ENCODE peak calls at places on chromosome 12, in five cellular contexts. J is H1, O is NT2/D1, F is GM12878, U is HepG2. T is an unnamed sample.

GRCh38 chr12:39103552-39104165 is 198.3 kb upstream of the CPNE8 start:
- DNase-seq in J (no peak), F (peak; percentile 15), O (peak; percentile 64), U (peak; percentile 59), T (peak; percentile 72)

GRCh38 chr12:51906452-51907082 is 737 bp upstream of the ACVRL1 start:
- DNase-seq in J (no peak), O (no peak), F (no peak), U (no peak), T (no peak)

GRCh38 chr12:46357438-46358324 is 14.9 kb downstream of the SLC38A2 start:
- DNase-seq in U (peak; percentile 75), J (no peak), O (no peak), F (no peak), T (no peak)

GRCh38 chr12:52041695-52042123 is 9.5 kb upstream of the NR4A1 start:
- DNase-seq in J (no peak), U (no peak), F (no peak), O (no peak), T (no peak)

GRCh38 chr12:20264608-20265114 is 103.7 kb upstream of the PDE3A start:
- DNase-seq in O (peak; percentile 99), F (no peak), J (peak; percentile 55), U (no peak), T (no peak)

GRCh38 chr12:57214398-57214781 is 2.2 kb upstream of the NXPH4 start:
- DNase-seq in F (no peak), O (peak; percentile 65), U (peak; percentile 51), J (peak; percentile 86), T (peak; percentile 82)

GRCh38 chr12:57628280-57629191 is 4.5 kb downstream of the B4GALNT1 start:
- DNase-seq in U (no peak), F (no peak), O (no peak), J (peak; percentile 48), T (no peak)

GRCh38 chr12:91219511-91219910 is 36.9 kb upstream of the DCN start:
- DNase-seq in O (no peak), F (no peak), U (no peak), J (no peak), T (no peak)

GRCh38 chr12:75865315-75865714 is 166.3 kb downstream of the PHLDA1 start:
- DNase-seq in J (no peak), O (no peak), F (no peak), U (no peak), T (no peak)

GRCh38 chr12:1138691-1139090 is 147.7 kb downstream of the ERC1 start:
- DNase-seq in O (no peak), J (no peak), U (no peak), F (no peak), T (no peak)

GRCh38 chr12:41441180-41441579 is 253.1 kb downstream of the PDZRN4 start:
- DNase-seq in O (no peak), J (no peak), F (no peak), U (no peak), T (no peak)

GRCh38 chr12:101939856-101940265 is 62.5 kb downstream of the DRAM1 start:
- DNase-seq in U (peak; percentile 60), J (peak; percentile 55), F (no peak), O (peak; percentile 68), T (peak; percentile 67)

GRCh38 chr12:6928703-6929407 is 1.1 kb downstream of the ATN1 start:
- DNase-seq in J (no peak), F (no peak), U (no peak), O (no peak), T (no peak)

GRCh38 chr12:53999596-54000104 is 311 bp upstream of the HOXC9 start:
- DNase-seq in O (no peak), J (no peak), F (no peak), U (peak; percentile 30), T (no peak)

GRCh38 chr12:49054524-49054923 is 6.1 kb downstream of the KMT2D start:
- DNase-seq in U (no peak), O (no peak), F (no peak), J (no peak), T (no peak)
- TF ChIP-seq SUZ12 in U (no peak), O (no peak), F (no peak), J (no peak), T (no peak)

GRCh38 chr12:26740348-26740747 is 92.6 kb downstream of the ITPR2 start:
- DNase-seq in U (no peak), O (no peak), F (no peak), J (no peak), T (no peak)

GRCh38 chr12:26735249-26735639 is 97.8 kb downstream of the ITPR2 start:
- DNase-seq in J (no peak), O (no peak), F (no peak), U (no peak), T (no peak)

GRCh38 chr12:26737487-26738030 is 95.4 kb downstream of the ITPR2 start:
- DNase-seq in J (no peak), F (no peak), U (no peak), O (no peak), T (no peak)

GRCh38 chr12:26734510-26735248 is 98.3 kb downstream of the ITPR2 start:
- DNase-seq in O (no peak), U (no peak), F (no peak), J (no peak), T (no peak)

DNA sequence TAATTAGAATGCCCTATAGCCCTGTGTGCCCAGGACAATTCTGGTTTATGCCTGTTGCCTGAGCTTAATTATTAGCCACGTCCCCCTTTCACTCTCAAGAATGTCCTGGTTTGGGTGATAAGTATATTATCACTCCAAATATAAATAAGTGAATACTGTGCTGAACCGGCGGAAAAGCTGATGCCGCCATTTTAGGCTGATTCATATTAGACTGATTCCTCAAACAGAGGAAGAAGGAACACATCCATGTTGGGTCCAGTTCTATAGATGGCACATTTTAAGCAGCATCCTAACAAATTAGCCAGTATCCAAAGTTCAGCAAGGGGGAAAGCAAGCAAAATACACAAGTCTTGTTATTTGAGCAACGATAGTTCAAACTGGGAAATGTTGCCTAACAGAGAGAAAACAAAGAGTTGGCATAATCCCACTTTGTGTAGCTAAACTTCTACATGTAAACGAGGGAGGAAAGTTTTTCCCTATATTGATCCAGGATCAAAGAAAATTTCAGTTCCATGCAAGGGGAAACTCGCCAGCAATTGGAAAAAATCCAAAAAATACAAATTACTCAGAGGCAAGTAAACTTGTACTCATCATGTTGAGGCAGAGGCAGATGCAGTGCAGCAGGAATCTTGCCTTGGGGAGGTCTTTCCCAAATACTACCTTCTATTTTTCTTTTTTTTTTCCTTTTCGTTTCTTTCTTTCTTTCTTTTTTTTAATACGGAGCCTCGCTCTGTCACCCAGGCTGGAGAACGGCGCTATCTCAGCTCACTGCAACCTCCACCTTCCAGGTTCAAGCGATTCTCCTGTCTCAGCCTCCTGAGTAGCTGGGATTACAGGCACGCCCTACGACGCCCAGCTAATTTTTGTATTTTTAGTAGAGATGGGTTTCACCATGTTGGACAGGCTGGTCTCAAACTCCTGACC is 96.2 kb downstream of the ITPR2 start:
- DNase-seq in O (no peak), F (no peak), J (no peak), U (peak; percentile 99), T (no peak)
- TF ChIP-seq SUZ12 in O (no peak), F (no peak), J (no peak), U (no peak), T (no peak)

GRCh38 chr12:107948675-107949074 is 174.2 kb downstream of the ASCL4 start:
- DNase-seq in J (no peak), O (no peak), U (no peak), F (no peak), T (no peak)
- TF ChIP-seq SUZ12 in J (no peak), O (no peak), U (no peak), F (no peak), T (no peak)

GRCh38 chr12:2691001-2691339 is 103.8 kb upstream of the FKBP4 start:
- DNase-seq in U (no peak), F (no peak), O (peak; percentile 54), J (no peak), T (no peak)
- TF ChIP-seq SUZ12 in U (no peak), F (no peak), O (no peak), J (no peak), T (no peak)

GRCh38 chr12:94839347-94839746 is 164.2 kb downstream of the NDUFA12 start:
- DNase-seq in J (no peak), F (peak; percentile 82), U (no peak), O (no peak), T (no peak)
- TF ChIP-seq SUZ12 in J (no peak), F (no peak), U (no peak), O (no peak), T (no peak)